ENCODE peak calls at places on chromosomes 3 and 15, in five cellular contexts. Q is psoas muscle; L is GM12878; W is body of pancreas; I is CD8-positive, alpha-beta memory T cell. A is an unnamed sample. For H3K36me3, the result is how much of the 10 kb centered on the place peaks cover.

GRCh38 chr3:11200679-11200952 is 46.3 kb downstream of the HRH1 start:
- DNase-seq in Q (no peak), L (no peak), W (no peak), I (no peak), A (no peak)

GRCh38 chr15:70327328-70328136 is 229.8 kb upstream of the TLE3 start:
- DNase-seq in Q (no peak), L (no peak), W (no peak), I (no peak), A (peak)

GRCh38 chr3:145557405-145557804 is 603.6 kb downstream of the PLOD2 start:
- DNase-seq in Q (no peak), L (no peak), W (peak), I (no peak), A (no peak)

GRCh38 chr3:58124387-58124786 is 86.4 kb downstream of the DNASE1L3 start:
- DNase-seq in Q (no peak), L (no peak), W (no peak), I (no peak), A (no peak)

GRCh38 chr3:41092791-41093190 is 106.5 kb upstream of the CTNNB1 start:
- DNase-seq in Q (no peak), L (no peak), W (no peak), I (no peak), A (no peak)

GRCh38 chr3:27590437-27591320 is 106.5 kb upstream of the SLC4A7 start:
- DNase-seq in Q (no peak), L (no peak), W (peak), I (no peak), A (no peak)

GRCh38 chr15:81101894-81102815 is 31.9 kb upstream of the CFAP161 start:
- DNase-seq in Q (no peak), L (no peak), W (no peak), I (no peak), A (no peak)

GRCh38 chr3:179148446-179149238 is 485 bp downstream of the PIK3CA start:
- DNase-seq in Q (peak), L (no peak), W (peak), I (peak), A (peak)

GRCh38 chr3:127159547-127159946 is 33.4 kb upstream of the PRR23E start:
- DNase-seq in Q (no peak), L (no peak), W (no peak), I (no peak), A (no peak)

GRCh38 chr15:60496853-60497252 is 17.9 kb upstream of the ICE2 start:
- DNase-seq in Q (no peak), L (no peak), W (no peak), I (no peak), A (no peak)

GRCh38 chr3:134368751-134369105 is 5.5 kb downstream of the AMOTL2 start:
- DNase-seq in Q (no peak), L (no peak), W (no peak), I (no peak), A (no peak)

GRCh38 chr3:196322-197153 is at the start of gene CHL1:
- DNase-seq in Q (no peak), L (no peak), W (no peak), I (no peak), A (no peak)

GRCh38 chr15:53473886-53474285 is 285.6 kb downstream of the WDR72 start:
- DNase-seq in Q (no peak), L (no peak), W (no peak), I (no peak), A (no peak)

GRCh38 chr3:133396906-133397305 is 3.0 kb upstream of the BFSP2 start:
- DNase-seq in Q (no peak), L (no peak), W (no peak), I (no peak), A (no peak)

GRCh38 chr15:65072027-65072426 is 4.2 kb upstream of the RASL12 start:
- DNase-seq in Q (peak), L (no peak), W (peak), I (no peak), A (peak)

GRCh38 chr3:8966150-8966819 is 3.0 kb upstream of the RAD18 start:
- DNase-seq in Q (no peak), L (no peak), W (no peak), I (no peak), A (no peak)

GRCh38 chr3:5568451-5568850 is 380.9 kb downstream of the EDEM1 start:
- DNase-seq in Q (no peak), L (no peak), W (no peak), I (no peak), A (no peak)

GRCh38 chr15:56919708-56920637 is 1.5 kb downstream of the TCF12 start:
- DNase-seq in Q (peak), L (no peak), W (peak), I (no peak), A (peak)

GRCh38 chr3:134326760-134327593 is 47.3 kb downstream of the AMOTL2 start:
- DNase-seq in Q (peak), L (no peak), W (peak), I (no peak), A (peak)

GRCh38 chr3:132800958-132801357 is 78.7 kb upstream of the NPHP3 start:
- DNase-seq in Q (no peak), L (no peak), W (no peak), I (no peak), A (no peak)

GRCh38 chr3:189593581-189593980 is 37.6 kb upstream of the TP63 start:
- DNase-seq in Q (no peak), L (no peak), W (no peak), I (no peak), A (no peak)
- H3K36me3 ChIP-seq in Q (under half), L (under half), W (under half), I (under half), A (under half)

GRCh38 chr3:38382506-38383080 is 36.0 kb downstream of the XYLB start:
- DNase-seq in Q (no peak), L (no peak), W (no peak), I (no peak), A (no peak)
- H3K36me3 ChIP-seq in Q (under half), L (under half), W (under half), I (under half), A (under half)

DNA sequence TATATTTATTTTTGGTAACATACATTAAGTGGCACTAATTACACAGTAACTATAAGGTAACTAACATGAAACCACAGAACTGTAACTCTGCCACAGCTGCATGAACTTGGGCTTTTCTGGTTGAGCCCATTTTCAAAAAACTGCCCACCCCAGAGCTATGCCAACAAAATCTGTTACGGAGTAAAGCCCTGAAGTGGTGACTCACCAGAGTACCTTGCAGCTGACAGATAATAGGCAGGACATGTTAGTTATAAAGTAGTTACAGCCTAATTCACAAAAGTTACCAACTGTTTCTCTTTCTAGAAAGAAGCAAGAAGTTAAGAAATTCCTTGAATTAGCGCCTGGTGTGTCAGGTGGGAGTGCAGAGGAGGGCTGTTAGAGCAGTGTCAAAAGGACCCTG is 1.5 kb upstream of the GPX1 start:
- DNase-seq in Q (no peak), L (no peak), W (no peak), I (no peak), A (no peak)
- H3K36me3 ChIP-seq in Q (under half), L (under half), W (under half), I (under half), A (under half)

GRCh38 chr3:196492080-196492479 is 11.5 kb downstream of the RNF168 start:
- DNase-seq in Q (no peak), L (no peak), W (no peak), I (no peak), A (no peak)

GRCh38 chr3:196489747-196490146 is 13.8 kb downstream of the RNF168 start:
- DNase-seq in Q (no peak), L (no peak), W (no peak), I (no peak), A (no peak)

GRCh38 chr3:196486263-196486662 is 17.3 kb downstream of the RNF168 start:
- DNase-seq in Q (no peak), L (no peak), W (no peak), I (no peak), A (no peak)
- H3K36me3 ChIP-seq in Q (under half), L (under half), W (under half), I (half or more), A (half or more)

GRCh38 chr3:49357466-49358216 is 512 bp downstream of the GPX1 start:
- DNase-seq in Q (peak), L (no peak), W (peak), I (peak), A (peak)

GRCh38 chr3:49358217-49358883 is at the start of gene GPX1:
- DNase-seq in Q (peak), L (peak), W (peak), I (peak), A (peak)

GRCh38 chr3:49353022-49353421 is 5.1 kb downstream of the GPX1 start:
- DNase-seq in Q (no peak), L (no peak), W (no peak), I (no peak), A (no peak)

GRCh38 chr3:49362579-49362978 is 4.4 kb upstream of the GPX1 start:
- DNase-seq in Q (no peak), L (no peak), W (no peak), I (no peak), A (no peak)

GRCh38 chr3:49358884-49359225 is 702 bp upstream of the GPX1 start:
- DNase-seq in Q (no peak), L (no peak), W (no peak), I (no peak), A (no peak)
- H3K36me3 ChIP-seq in Q (under half), L (under half), W (under half), I (under half), A (under half)

GRCh38 chr3:141547791-141548190 is 61.0 kb downstream of the RASA2 start:
- DNase-seq in Q (no peak), L (no peak), W (no peak), I (no peak), A (no peak)
- H3K36me3 ChIP-seq in Q (under half), L (under half), W (under half), I (under half), A (under half)

DNA sequence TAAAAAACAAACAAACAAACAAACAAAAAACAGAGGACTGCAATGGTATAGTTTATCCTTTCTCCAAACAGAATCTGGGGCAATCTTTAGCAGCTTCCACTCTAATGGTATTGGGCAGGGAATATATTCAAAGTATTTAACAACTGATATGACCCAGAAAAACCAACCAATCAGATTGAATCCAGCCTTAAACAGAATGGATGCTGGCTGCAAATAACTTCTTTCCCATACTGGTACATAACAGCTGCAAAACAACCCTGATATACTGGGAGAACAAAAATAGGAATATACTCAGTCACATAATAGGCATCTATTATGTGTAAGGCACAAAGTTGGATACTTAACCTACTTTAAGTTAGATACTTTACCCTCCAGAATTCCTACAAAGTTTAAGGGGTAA is 49.1 kb downstream of the UBR1 start:
- DNase-seq in Q (no peak), L (no peak), W (no peak), I (no peak), A (no peak)
- H3K36me3 ChIP-seq in Q (under half), L (under half), W (under half), I (under half), A (under half)

DNA sequence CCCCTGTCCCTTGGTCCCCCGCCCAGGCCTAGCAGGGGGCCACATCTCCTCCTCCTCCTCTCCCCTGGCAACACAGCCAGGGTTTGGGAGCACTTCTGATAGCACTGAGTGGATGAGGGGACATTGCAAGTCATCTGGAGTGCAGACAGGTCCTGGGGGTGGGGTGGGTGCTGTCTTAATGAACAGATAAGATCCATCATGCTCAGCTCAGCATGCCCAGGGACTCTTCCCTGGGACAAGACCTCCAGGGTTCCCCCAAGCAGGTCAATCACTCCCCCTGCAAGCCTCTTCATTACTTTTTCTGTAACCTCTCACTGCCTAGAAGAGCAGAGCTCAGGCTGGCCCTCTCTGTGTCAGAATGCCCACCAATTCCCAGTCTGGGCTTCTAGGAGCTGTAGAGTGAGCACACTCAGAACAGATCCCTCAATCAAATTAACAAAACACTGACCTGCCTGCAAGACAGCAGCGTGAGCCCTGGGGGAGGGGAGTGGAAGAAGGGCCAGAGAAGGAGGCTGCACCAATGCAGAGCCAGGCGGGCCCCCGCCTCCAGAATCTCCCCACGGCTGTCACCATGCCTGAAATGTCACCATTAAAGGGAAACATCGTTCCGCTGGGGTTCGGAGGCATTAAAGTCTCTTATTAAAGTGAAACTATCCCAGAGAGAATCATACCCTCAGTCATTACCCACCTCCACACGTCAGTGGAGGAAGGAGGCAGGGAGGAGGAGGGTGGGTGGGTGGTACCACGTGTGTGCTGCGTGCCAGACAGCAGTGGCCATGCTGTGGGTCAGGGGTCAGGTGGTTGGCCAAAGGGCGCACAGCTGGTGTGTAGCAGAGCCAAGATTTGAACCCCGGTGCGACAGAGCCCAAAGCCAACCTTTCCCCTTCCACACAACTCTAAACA is 114.7 kb upstream of the LINGO1 start:
- DNase-seq in Q (no peak), L (no peak), W (no peak), I (no peak), A (no peak)
- H3K36me3 ChIP-seq in Q (under half), L (under half), W (under half), I (under half), A (under half)

DNA sequence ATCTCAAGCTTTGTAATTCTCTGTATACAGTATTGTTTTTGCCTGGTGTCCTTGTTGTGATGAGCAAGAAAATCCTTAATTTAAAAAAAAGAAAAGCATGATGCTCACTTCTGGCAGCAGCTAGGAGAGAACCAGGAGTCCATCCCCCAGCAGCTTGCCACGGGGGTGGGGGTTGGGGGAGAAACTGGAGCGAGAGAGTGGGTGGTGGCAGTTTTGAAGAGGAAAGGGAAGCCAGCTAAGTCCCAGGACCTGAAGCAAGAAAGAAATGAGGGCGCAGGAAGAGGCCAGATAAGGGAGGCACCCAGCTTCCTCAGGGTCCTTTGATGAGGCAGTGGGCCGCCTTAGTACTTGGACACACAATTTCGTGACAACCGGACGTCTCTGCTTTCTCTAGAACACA is 23.5 kb downstream of the CHAC1 start:
- DNase-seq in Q (no peak), L (no peak), W (no peak), I (no peak), A (no peak)
- H3K36me3 ChIP-seq in Q (under half), L (under half), W (under half), I (under half), A (half or more)

DNA sequence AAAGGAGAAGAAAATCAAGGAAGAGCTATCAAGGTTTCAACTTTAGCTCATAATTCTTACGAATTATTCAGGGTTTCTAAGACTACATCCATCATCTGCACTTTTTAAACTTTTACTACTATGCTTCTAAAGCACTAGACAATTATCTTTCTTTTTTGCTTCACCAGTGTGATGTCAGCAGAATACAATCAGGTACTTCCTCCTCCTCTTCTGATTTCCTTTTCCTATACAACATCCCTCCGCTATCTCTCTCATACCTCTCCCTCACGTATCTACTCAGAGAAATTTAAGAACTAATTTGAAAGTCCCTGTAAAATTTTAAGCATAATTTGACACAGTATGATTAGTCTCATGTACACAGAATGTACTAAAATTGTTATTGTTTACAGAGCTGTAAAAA is 47.3 kb upstream of the USP50 start:
- DNase-seq in Q (no peak), L (no peak), W (no peak), I (no peak), A (no peak)
- H3K36me3 ChIP-seq in Q (under half), L (under half), W (under half), I (under half), A (half or more)